ENCODE peak calls at places on chromosomes 13 and 19, in six cellular contexts. C is B cell, A is cardiac fibroblast, D is progenitor cell of endocrine pancreas, E is lower lobe of right lung, P is body of pancreas. X is an unnamed sample.

GRCh38 chr13:67156718-67157049 is 73.5 kb downstream of the PCDH9 start:
- DNase-seq in D (no peak), C (no peak), A (no peak), E (peak), P (no peak), X (no peak)

GRCh38 chr13:110382229-110382628 is 75.1 kb downstream of the COL4A2 start:
- DNase-seq in C (no peak), A (peak), D (no peak), E (no peak), P (no peak), X (no peak)

GRCh38 chr13:79837741-79838450 is 356.9 kb downstream of the NDFIP2 start:
- DNase-seq in D (no peak), P (no peak), E (no peak), A (peak), C (no peak), X (no peak)

GRCh38 chr13:94303644-94304174 is 175.8 kb downstream of the DCT start:
- DNase-seq in D (no peak), E (no peak), A (no peak), C (no peak), P (no peak), X (no peak)

GRCh38 chr13:73684750-73685149 is 449.5 kb downstream of the KLF12 start:
- DNase-seq in D (no peak), A (no peak), C (no peak), P (no peak), E (no peak), X (no peak)

GRCh38 chr13:38803566-38803965 is 116.7 kb downstream of the FREM2 start:
- DNase-seq in D (no peak), E (no peak), A (no peak), C (no peak), P (no peak), X (no peak)

GRCh38 chr19:33407716-33408115 is 34.2 kb downstream of the CEBPG start:
- DNase-seq in E (peak), C (no peak), A (no peak), D (no peak), P (no peak), X (no peak)

GRCh38 chr13:61795580-61795979 is 379.9 kb upstream of the PCDH20 start:
- DNase-seq in D (no peak), P (no peak), A (peak), E (no peak), C (no peak), X (no peak)

GRCh38 chr19:58572818-58573657 is at the start of gene MZF1:
- DNase-seq in P (peak), C (peak), D (peak), E (peak), A (peak), X (peak)

GRCh38 chr19:45469835-45470146 is 2.0 kb downstream of the FOSB start:
- DNase-seq in P (no peak), E (no peak), A (no peak), D (no peak), C (no peak), X (no peak)

GRCh38 chr19:49057636-49058234 is at the start of gene CGB7:
- DNase-seq in D (peak), E (peak), P (peak), C (no peak), A (peak), X (peak)

GRCh38 chr13:100673376-100673830 is 1.2 kb downstream of the TMTC4 start:
- DNase-seq in P (no peak), D (peak), A (no peak), E (no peak), C (no peak), X (no peak)

GRCh38 chr19:58578430-58578925 is 5.3 kb upstream of the MZF1 start:
- DNase-seq in E (no peak), P (no peak), D (no peak), C (no peak), A (no peak), X (no peak)

GRCh38 chr19:17706750-17707181 is 12.5 kb upstream of the MAP1S start:
- DNase-seq in D (no peak), C (no peak), E (no peak), A (peak), P (no peak), X (no peak)

GRCh38 chr13:79501538-79502232 is 20.7 kb downstream of the NDFIP2 start:
- DNase-seq in C (no peak), A (peak), D (no peak), P (no peak), E (no peak), X (no peak)

GRCh38 chr19:22619932-22620331 is 14.2 kb upstream of the ZNF492 start:
- DNase-seq in E (no peak), D (no peak), A (no peak), C (no peak), P (no peak), X (no peak)

GRCh38 chr13:110916671-110917142 is 1.8 kb upstream of the ANKRD10 start:
- DNase-seq in E (no peak), C (no peak), A (peak), P (no peak), D (no peak), X (no peak)

GRCh38 chr19:50314724-50315700 is 14.2 kb downstream of the KCNC3 start:
- DNase-seq in D (no peak), E (no peak), P (no peak), C (no peak), A (no peak), X (no peak)

GRCh38 chr19:4061178-4061682 is 5.5 kb downstream of the ZBTB7A start:
- DNase-seq in C (no peak), A (peak), D (no peak), P (peak), E (peak), X (peak)

GRCh38 chr19:47351545-47351944 is 2.4 kb downstream of the DHX34 start:
- DNase-seq in E (no peak), D (no peak), P (no peak), C (no peak), A (peak), X (no peak)

GRCh38 chr19:48452656-48453480 is 2.5 kb upstream of the KCNJ14 start:
- DNase-seq in C (no peak), P (no peak), A (no peak), D (no peak), E (peak), X (no peak)

GRCh38 chr19:6551091-6551490 is 20.3 kb downstream of the TNFSF9 start:
- DNase-seq in E (no peak), C (no peak), A (no peak), P (no peak), D (no peak), X (no peak)

GRCh38 chr19:6556480-6556879 is 25.7 kb downstream of the TNFSF9 start:
- DNase-seq in C (no peak), P (no peak), E (no peak), A (peak), D (no peak), X (no peak)

GRCh38 chr19:6556043-6556449 is 25.2 kb downstream of the TNFSF9 start:
- DNase-seq in D (no peak), E (no peak), A (no peak), P (no peak), C (no peak), X (no peak)

GRCh38 chr19:6551607-6552450 is 21.0 kb downstream of the TNFSF9 start:
- DNase-seq in E (peak), P (no peak), A (peak), C (peak), D (peak), X (peak)
- TF ChIP-seq CTCF in E (peak), P (no peak), A (peak), C (peak), D (peak), X (peak)

DNA sequence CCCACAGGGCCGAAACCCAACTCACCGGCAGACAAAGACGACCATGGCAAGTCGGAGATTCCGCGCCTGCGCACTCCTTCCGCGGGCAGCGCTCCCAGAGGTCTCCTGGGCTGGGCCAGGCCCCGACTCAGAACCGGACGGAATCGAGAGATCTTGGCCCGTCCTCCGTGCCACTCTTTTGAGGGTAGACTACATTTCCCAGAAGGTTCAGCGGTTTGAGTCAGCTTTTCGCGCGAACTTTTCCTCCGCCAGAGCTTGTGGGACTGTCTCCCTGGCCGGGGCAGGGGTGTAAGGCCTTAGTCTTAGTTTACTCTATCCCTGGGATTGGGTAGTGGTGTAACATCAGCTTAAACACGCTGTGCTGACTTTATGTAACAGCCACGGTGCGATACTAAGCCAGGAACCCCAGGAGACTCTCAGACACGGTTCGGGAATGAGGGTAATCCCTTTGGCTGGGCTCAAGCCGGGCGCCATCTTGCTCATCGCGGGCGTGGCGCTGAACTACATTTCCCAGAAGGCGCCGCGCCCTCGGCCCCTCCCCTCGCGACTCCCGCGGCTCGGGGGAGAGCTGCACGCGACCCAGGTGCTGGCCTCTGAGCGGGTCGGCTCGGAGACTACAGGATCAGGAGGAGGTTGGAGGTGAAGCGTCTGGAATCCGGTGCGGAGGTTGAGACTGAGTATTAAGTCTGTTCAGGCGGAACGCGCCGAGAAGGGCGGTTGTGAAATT is at the start of gene ZNF260:
- DNase-seq in D (peak), E (peak), C (peak), A (peak), P (peak), X (peak)
- TF ChIP-seq CTCF in D (no peak), E (no peak), C (no peak), A (peak), P (no peak), X (no peak)

GRCh38 chr13:27161423-27161822 is 10.2 kb downstream of the USP12 start:
- DNase-seq in D (no peak), E (no peak), A (no peak), P (no peak), C (no peak), X (no peak)
- TF ChIP-seq CTCF in D (no peak), E (no peak), A (no peak), P (no peak), C (no peak), X (no peak)

GRCh38 chr19:11154683-11155047 is 917 bp downstream of the SPC24 start:
- DNase-seq in E (no peak), A (no peak), D (no peak), P (no peak), C (no peak), X (no peak)

GRCh38 chr19:11151181-11151580 is 4.4 kb downstream of the SPC24 start:
- DNase-seq in C (no peak), P (no peak), D (no peak), E (no peak), A (peak), X (no peak)

GRCh38 chr19:11152318-11153062 is 3.1 kb downstream of the SPC24 start:
- DNase-seq in D (no peak), A (peak), E (no peak), C (no peak), P (peak), X (no peak)

GRCh38 chr19:11159598-11160001 is 4.0 kb upstream of the SPC24 start:
- DNase-seq in C (no peak), D (no peak), P (no peak), A (no peak), E (no peak), X (no peak)

DNA sequence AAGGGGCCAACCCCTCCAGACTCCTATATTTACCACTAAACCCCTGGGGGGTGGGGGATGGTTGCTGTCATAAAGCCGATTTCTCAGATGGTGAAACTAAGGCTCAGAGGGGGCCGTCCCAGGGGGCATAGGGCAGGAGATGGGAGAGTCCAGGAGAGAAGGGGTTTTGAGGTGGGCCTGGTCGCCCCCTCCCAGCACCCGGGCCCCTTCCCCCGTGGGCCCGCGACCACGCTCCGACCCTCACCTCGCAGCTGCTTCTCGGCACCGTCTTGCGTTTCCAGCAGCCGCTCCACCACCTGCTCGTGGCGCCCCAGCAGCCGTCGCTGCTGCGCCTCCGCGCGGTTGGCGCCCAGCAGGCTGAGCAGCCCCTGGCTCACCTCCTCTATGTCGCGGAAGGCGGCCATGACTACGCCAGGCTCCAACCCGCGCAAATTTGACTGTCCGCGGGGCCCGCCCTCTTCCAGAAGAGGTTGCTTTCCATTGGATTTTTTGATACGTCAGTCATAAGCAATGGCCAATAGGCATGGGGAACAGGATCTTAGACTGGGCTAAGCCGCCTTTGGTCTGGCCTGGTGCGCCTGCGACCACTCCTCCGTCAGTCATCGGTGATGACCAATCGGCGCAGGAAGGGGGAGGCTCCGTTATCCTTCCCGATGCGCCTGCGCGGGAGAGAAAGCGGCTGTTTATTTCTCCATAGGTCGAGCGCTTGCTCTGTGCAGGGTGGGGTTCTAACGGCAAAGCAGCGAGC is at the start of gene SPC24:
- DNase-seq in P (peak), E (peak), C (peak), A (peak), D (peak), X (peak)
- TF ChIP-seq CTCF in P (no peak), E (no peak), C (no peak), A (no peak), D (no peak), X (no peak)

DNA sequence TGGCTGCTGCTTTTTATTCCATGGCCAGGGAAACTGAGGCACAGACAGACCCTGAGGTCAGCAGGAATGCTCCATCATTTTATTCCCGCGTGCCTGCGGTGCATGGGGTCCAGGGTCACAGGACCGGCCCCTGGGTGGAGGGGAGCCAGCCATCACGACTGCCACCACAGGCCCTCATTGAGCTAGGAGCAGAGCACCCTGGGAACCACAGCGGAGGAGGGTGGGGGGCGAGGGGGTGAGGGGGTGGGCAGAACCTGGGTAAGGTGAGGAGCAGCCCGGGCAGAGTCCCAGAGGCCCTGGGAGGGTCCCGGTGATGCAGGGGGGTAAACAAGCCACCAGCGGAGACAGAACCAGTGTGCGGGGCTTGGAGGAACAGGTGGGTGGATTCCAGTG is 1.2 kb upstream of the MADCAM1 start:
- DNase-seq in E (no peak), D (no peak), C (no peak), P (no peak), A (no peak), X (no peak)
- TF ChIP-seq CTCF in E (no peak), D (no peak), C (no peak), P (no peak), A (no peak), X (no peak)

DNA sequence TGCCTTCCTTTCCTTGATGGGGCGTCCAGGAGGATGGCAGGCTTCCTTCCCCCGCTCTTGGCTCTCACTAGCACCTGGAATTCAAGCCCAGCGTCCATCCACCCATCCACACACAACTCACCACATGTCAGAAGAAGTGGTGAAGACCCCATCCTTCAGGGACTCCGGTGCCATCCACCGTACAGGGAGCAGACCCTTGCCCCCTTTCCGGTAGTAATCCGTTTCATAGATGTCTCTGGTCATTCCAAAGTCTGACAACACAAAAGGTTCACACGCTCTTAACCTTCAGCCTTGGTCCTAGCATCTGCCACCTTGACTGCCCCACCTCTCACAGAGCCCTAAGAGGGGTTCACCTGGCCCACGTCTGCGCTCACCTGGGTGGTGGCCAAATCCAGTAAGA is 51.0 kb downstream of the ZNF557 start:
- DNase-seq in D (no peak), A (no peak), P (no peak), C (no peak), E (no peak), X (no peak)
- TF ChIP-seq CTCF in D (no peak), A (no peak), P (no peak), C (no peak), E (no peak), X (no peak)

GRCh38 chr19:40533508-40533907 is 43.2 kb upstream of the SHKBP1 start:
- DNase-seq in P (no peak), C (no peak), A (no peak), D (no peak), E (no peak), X (no peak)
- TF ChIP-seq CTCF in P (no peak), C (no peak), A (peak), D (no peak), E (no peak), X (no peak)

GRCh38 chr19:10568826-10569651 is at the start of gene CDKN2D:
- DNase-seq in A (peak), P (peak), D (peak), E (peak), C (peak), X (peak)
- TF ChIP-seq CTCF in A (no peak), P (peak), D (peak), E (peak), C (no peak), X (no peak)

GRCh38 chr19:29576043-29576442 is 30.0 kb upstream of the POP4 start:
- DNase-seq in C (no peak), D (no peak), A (peak), E (no peak), P (no peak), X (no peak)
- TF ChIP-seq CTCF in C (no peak), D (no peak), A (no peak), E (no peak), P (no peak), X (no peak)

GRCh38 chr19:2332341-2333026 is 4.0 kb downstream of the SPPL2B start:
- DNase-seq in A (no peak), C (peak), D (no peak), P (no peak), E (no peak), X (peak)

GRCh38 chr19:2334426-2334825 is 5.9 kb downstream of the SPPL2B start:
- DNase-seq in A (no peak), E (no peak), P (no peak), C (no peak), D (no peak), X (no peak)

GRCh38 chr19:2333027-2333806 is 4.7 kb downstream of the SPPL2B start:
- DNase-seq in P (peak), C (no peak), E (no peak), D (no peak), A (no peak), X (no peak)

GRCh38 chr19:2334986-2335846 is 6.7 kb downstream of the SPPL2B start:
- DNase-seq in E (no peak), A (no peak), D (no peak), P (no peak), C (no peak), X (no peak)

GRCh38 chr19:2333807-2334211 is 5.3 kb downstream of the SPPL2B start:
- DNase-seq in C (no peak), P (no peak), A (no peak), D (no peak), E (no peak), X (no peak)
- TF ChIP-seq CTCF in C (no peak), P (no peak), A (no peak), D (no peak), E (no peak), X (no peak)

X was measured in CD8-positive, alpha-beta T cell.